ENCODE peak calls at places on chromosome 5, in nine cellular contexts. G is skeletal muscle cell; P is NT2/D1; Y is natural killer cell; W is frontal cortex; H is posterior cingulate gyrus; E is gastrocnemius medialis; A is activated T-helper 9 cell treated with anti-CD3 and anti-CD28 coated beads, Interleukin-2, amount 50 U/mL, for 16 hours; T is COR-L47. D is an unnamed sample.

GRCh38 chr5:79151933-79152671 is 40.5 kb downstream of the BHMT start:
- DNase-seq in G (no peak), A (no peak), Y (no peak), T (no peak), E (no peak), H (no peak), P (no peak), W (no peak), D (no peak)

GRCh38 chr5:79581535-79581934 is 30.7 kb upstream of the TENT2 start:
- DNase-seq in T (no peak), Y (no peak), A (no peak), P (no peak), E (no peak), G (no peak), W (no peak), H (no peak), D (no peak)

GRCh38 chr5:65640240-65640639 is 15.4 kb downstream of the SHLD3 start:
- DNase-seq in E (no peak), H (no peak), G (no peak), Y (no peak), P (no peak), T (no peak), A (no peak), W (no peak), D (no peak)

GRCh38 chr5:1103505-1104326 is 8.1 kb downstream of the SLC12A7 start:
- DNase-seq in T (no peak), W (peak; percentile 76), P (no peak), A (no peak), Y (no peak), H (no peak), G (no peak), E (peak; percentile 60), D (no peak)

GRCh38 chr5:67147768-67148167 is 48.8 kb downstream of the CD180 start:
- DNase-seq in W (no peak), P (no peak), T (no peak), A (no peak), G (peak; percentile 33), H (no peak), E (no peak), Y (no peak), D (no peak)

GRCh38 chr5:53482717-53483638 is 2.5 kb downstream of the FST start:
- DNase-seq in H (no peak), A (no peak), T (no peak), E (peak; percentile 25), Y (no peak), P (no peak), W (peak; percentile 10), G (no peak), D (no peak)

GRCh38 chr5:140145818-140146522 is 20.2 kb downstream of the IGIP start:
- DNase-seq in Y (peak; percentile 54), P (no peak), H (peak; percentile 53), G (no peak), W (peak; percentile 87), A (peak; percentile 38), E (peak; percentile 59), T (no peak), D (no peak)

GRCh38 chr5:79284852-79285251 is 48.9 kb downstream of the JMY start:
- DNase-seq in G (no peak), W (no peak), E (no peak), A (no peak), Y (no peak), P (no peak), H (no peak), T (no peak), D (no peak)

GRCh38 chr5:139636207-139636792 is 11.8 kb upstream of the CXXC5 start:
- DNase-seq in G (no peak), E (no peak), H (no peak), Y (peak; percentile 72), A (no peak), P (no peak), T (peak; percentile 68), W (no peak), D (no peak)

GRCh38 chr5:149062371-149063016 is 368 bp downstream of the SH3TC2 start:
- DNase-seq in H (no peak), A (no peak), Y (no peak), T (no peak), P (peak; percentile 11), E (no peak), G (peak; percentile 57), W (peak; percentile 30), D (no peak)

GRCh38 chr5:108216890-108217289 is 165.0 kb downstream of the FBXL17 start:
- DNase-seq in G (peak; percentile 31), P (no peak), A (no peak), T (no peak), Y (no peak), W (no peak), H (no peak), E (no peak), D (no peak)

GRCh38 chr5:156331845-156332244 is 4.9 kb downstream of the SGCD start:
- DNase-seq in H (no peak), T (no peak), W (no peak), P (no peak), G (no peak), A (no peak), Y (no peak), E (no peak), D (no peak)

GRCh38 chr5:82467006-82467561 is 188.9 kb upstream of the RPS23 start:
- DNase-seq in G (peak; percentile 28), P (no peak), Y (no peak), T (no peak), H (no peak), W (no peak), A (no peak), E (peak; percentile 15), D (no peak)

GRCh38 chr5:174335682-174336364 is 290.3 kb downstream of the NSG2 start:
- DNase-seq in H (no peak), A (no peak), T (no peak), G (no peak), W (no peak), E (no peak), P (no peak), Y (no peak), D (no peak)

GRCh38 chr5:171832775-171833174 is 47.2 kb downstream of the SMIM23 start:
- DNase-seq in P (no peak), H (no peak), A (no peak), Y (no peak), E (no peak), T (no peak), G (no peak), W (no peak), D (no peak)

GRCh38 chr5:134245101-134245604 is 19.3 kb upstream of the PPP2CA start:
- DNase-seq in W (no peak), P (no peak), A (no peak), E (no peak), G (peak; percentile 62), T (no peak), H (peak; percentile 39), Y (no peak), D (no peak)

GRCh38 chr5:124652892-124653441 is 93.5 kb downstream of the ZNF608 start:
- DNase-seq in A (no peak), H (no peak), G (no peak), W (no peak), E (no peak), Y (no peak), P (no peak), T (no peak), D (no peak)

GRCh38 chr5:133222979-133223378 is 171.2 kb downstream of the HSPA4 start:
- DNase-seq in W (no peak), G (no peak), H (no peak), Y (no peak), A (no peak), P (no peak), T (no peak), E (no peak), D (no peak)

GRCh38 chr5:154221371-154221896 is 30.9 kb downstream of the GALNT10 start:
- DNase-seq in T (no peak), W (no peak), Y (peak; percentile 41), G (peak; percentile 57), A (peak; percentile 14), E (peak; percentile 32), P (no peak), H (no peak), D (no peak)

GRCh38 chr5:97840643-97841042 is 657.6 kb upstream of the RIOK2 start:
- DNase-seq in E (no peak), T (no peak), A (no peak), W (no peak), P (no peak), H (no peak), G (no peak), Y (no peak), D (no peak)

GRCh38 chr5:120545951-120546350 is 81.9 kb downstream of the PRR16 start:
- DNase-seq in G (no peak), W (no peak), Y (no peak), E (no peak), T (no peak), P (no peak), A (no peak), H (no peak), D (no peak)

GRCh38 chr5:89417515-89417914 is 534.5 kb upstream of the MEF2C start:
- DNase-seq in E (no peak), Y (no peak), G (no peak), A (no peak), H (no peak), T (no peak), P (no peak), W (no peak), D (no peak)

GRCh38 chr5:93622240-93622885 is 39.3 kb downstream of the NR2F1 start:
- DNase-seq in W (no peak), E (no peak), Y (peak; percentile 45), G (no peak), A (no peak), T (peak; percentile 92), H (no peak), P (no peak), D (peak; percentile 14)

GRCh38 chr5:62562867-62563266 is 15.8 kb upstream of the LRRC70 start:
- DNase-seq in T (no peak), P (no peak), A (no peak), H (no peak), G (no peak), E (no peak), Y (no peak), W (no peak), D (no peak)

GRCh38 chr5:173573126-173573960 is 43.1 kb downstream of the BOD1 start:
- DNase-seq in A (peak; percentile 52), Y (peak; percentile 63), T (peak; percentile 42), E (peak; percentile 64), W (peak; percentile 81), H (peak; percentile 73), G (no peak), P (no peak), D (peak; percentile 32)

GRCh38 chr5:37370550-37370863 is 399 bp downstream of the NUP155 start:
- DNase-seq in E (no peak), T (no peak), P (no peak), Y (no peak), A (no peak), G (no peak), H (no peak), W (no peak), D (no peak)

D was measured in NCI-H1105.